ENCODE peak calls at places on chromosomes 13 and 19, in nine cellular contexts. P is myocyte; H is NCI-H2107; O is tibial artery; T is neuronal stem cell; E is activated naive CD4-positive, alpha-beta T cell treated with anti-CD3 and anti-CD28 coated beads, Interleukin-2, amount 50 U/mL, for 16 hours; J is CD4-positive, alpha-beta T cell; S is head of caudate nucleus; F is stimulated activated CD8-positive, alpha-beta memory T cell treated with anti-CD3 and anti-CD28 coated beads, Interleukin-12 subunit alpha, Interleukin-12 subunit beta, amount 100 ng/mL, for 1 hour. L is an unnamed sample.

GRCh38 chr19:7720351-7720750 is 11.6 kb downstream of the CLEC4G start:
- DNase-seq in P (no peak), H (no peak), O (no peak), T (no peak), E (no peak), J (no peak), S (no peak), F (no peak), L (no peak)

GRCh38 chr19:23460656-23461055 is 65.4 kb upstream of the ZNF91 start:
- DNase-seq in P (no peak), H (no peak), O (no peak), T (no peak), E (no peak), J (no peak), S (no peak), F (no peak), L (no peak)

GRCh38 chr13:97512732-97513131 is 78.8 kb downstream of the RAP2A start:
- DNase-seq in P (no peak), H (no peak), O (no peak), T (no peak), E (no peak), J (no peak), S (no peak), F (no peak), L (no peak)

GRCh38 chr19:2429917-2430570 is 2.7 kb upstream of the TIMM13 start:
- DNase-seq in P (no peak), H (no peak), O (no peak), T (no peak), E (no peak), J (no peak), S (no peak), F (no peak), L (no peak)

GRCh38 chr13:47678201-47678963 is 322.7 kb downstream of the SUCLA2 start:
- DNase-seq in P (no peak), H (no peak), O (no peak), T (peak), E (no peak), J (no peak), S (no peak), F (no peak), L (no peak)

GRCh38 chr13:113980489-113981064 is 6.7 kb upstream of the C13orf46 start:
- DNase-seq in P (no peak), H (no peak), O (peak), T (no peak), E (no peak), J (no peak), S (no peak), F (no peak), L (no peak)

GRCh38 chr13:37069597-37070103 is 10.2 kb upstream of the SUPT20H start:
- DNase-seq in P (no peak), H (no peak), O (no peak), T (no peak), E (no peak), J (no peak), S (no peak), F (no peak), L (no peak)

GRCh38 chr13:31835932-31836331 is 96.6 kb downstream of the RXFP2 start:
- DNase-seq in P (peak), H (no peak), O (no peak), T (no peak), E (no peak), J (no peak), S (no peak), F (no peak), L (no peak)

GRCh38 chr13:43611631-43612416 is 174.9 kb downstream of the ENOX1 start:
- DNase-seq in P (peak), H (no peak), O (no peak), T (no peak), E (no peak), J (no peak), S (no peak), F (no peak), L (no peak)

GRCh38 chr13:28805193-28805819 is 14.8 kb upstream of the MTUS2 start:
- DNase-seq in P (no peak), H (no peak), O (no peak), T (no peak), E (peak), J (no peak), S (no peak), F (no peak), L (no peak)

GRCh38 chr19:6925801-6926751 is 38.7 kb downstream of the ADGRE1 start:
- DNase-seq in P (no peak), H (no peak), O (no peak), T (no peak), E (peak), J (no peak), S (no peak), F (no peak), L (no peak)

GRCh38 chr19:52307275-52307674 is 10.3 kb downstream of the ZNF480 start:
- DNase-seq in P (peak), H (no peak), O (no peak), T (peak), E (no peak), J (no peak), S (no peak), F (no peak), L (no peak)

GRCh38 chr13:40981361-40981760 is 37.8 kb downstream of the ELF1 start:
- DNase-seq in P (no peak), H (no peak), O (no peak), T (no peak), E (no peak), J (no peak), S (no peak), F (no peak), L (no peak)

GRCh38 chr19:45568732-45569131 is 15.9 kb downstream of the OPA3 start:
- DNase-seq in P (peak), H (no peak), O (no peak), T (no peak), E (no peak), J (no peak), S (no peak), F (no peak), L (no peak)

GRCh38 chr19:30664358-30665058 is 292.3 kb downstream of the ZNF536 start:
- DNase-seq in P (peak), H (no peak), O (no peak), T (no peak), E (no peak), J (no peak), S (peak), F (no peak), L (no peak)

L was measured in activated B cell treated with CpG ODN at 0.5 μM for 24 hours.